ENCODE peak calls at places on chromosomes 16 and 17, in seven cellular contexts. One of them, this sample, is unnamed.
A peak's percentile ranks its signal among the peaks of the same experiment; 100 is the strongest.

GRCh38 chr16:70255584-70255983 is 3.8 kb upstream of the EXOSC6 start:
- DNase-seq in NCI-H1436: no peak
- DNase-seq in HEK293T: no peak
- DNase-seq in stimulated activated CD8-positive, alpha-beta memory T cell treated with anti-CD3 and anti-CD28 coated beads, Interleukin-4, amount 100 ng/mL, for 4 hours: no peak
- DNase-seq in stimulated activated CD4-positive, alpha-beta T cell treated with anti-CD3 and anti-CD28 coated beads, Interleukin-1b, Interleukin-23, amount 100 ng/mL, for 1 hour: no peak
- DNase-seq in amniotic stem cell: no peak
- DNase-seq in colonic mucosa: no peak
- DNase-seq in this sample: no peak

GRCh38 chr16:88073201-88073721 is 122.0 kb downstream of the BANP start:
- DNase-seq in NCI-H1436: no peak
- DNase-seq in HEK293T: no peak
- DNase-seq in stimulated activated CD8-positive, alpha-beta memory T cell treated with anti-CD3 and anti-CD28 coated beads, Interleukin-4, amount 100 ng/mL, for 4 hours: no peak
- DNase-seq in stimulated activated CD4-positive, alpha-beta T cell treated with anti-CD3 and anti-CD28 coated beads, Interleukin-1b, Interleukin-23, amount 100 ng/mL, for 1 hour: no peak
- DNase-seq in amniotic stem cell: no peak
- DNase-seq in colonic mucosa: no peak
- DNase-seq in this sample: no peak

GRCh38 chr17:33657181-33657580 is 364.1 kb upstream of the ASIC2 start:
- DNase-seq in NCI-H1436: no peak
- DNase-seq in HEK293T: no peak
- DNase-seq in stimulated activated CD8-positive, alpha-beta memory T cell treated with anti-CD3 and anti-CD28 coated beads, Interleukin-4, amount 100 ng/mL, for 4 hours: no peak
- DNase-seq in stimulated activated CD4-positive, alpha-beta T cell treated with anti-CD3 and anti-CD28 coated beads, Interleukin-1b, Interleukin-23, amount 100 ng/mL, for 1 hour: no peak
- DNase-seq in amniotic stem cell: no peak
- DNase-seq in colonic mucosa: no peak
- DNase-seq in this sample: no peak

GRCh38 chr16:49095539-49095938 is 186.1 kb downstream of the CBLN1 start:
- DNase-seq in NCI-H1436: no peak
- DNase-seq in HEK293T: no peak
- DNase-seq in stimulated activated CD8-positive, alpha-beta memory T cell treated with anti-CD3 and anti-CD28 coated beads, Interleukin-4, amount 100 ng/mL, for 4 hours: no peak
- DNase-seq in stimulated activated CD4-positive, alpha-beta T cell treated with anti-CD3 and anti-CD28 coated beads, Interleukin-1b, Interleukin-23, amount 100 ng/mL, for 1 hour: no peak
- DNase-seq in amniotic stem cell: no peak
- DNase-seq in colonic mucosa: no peak
- DNase-seq in this sample: no peak

GRCh38 chr17:32161506-32162365 is 19.4 kb downstream of the RHOT1 start:
- DNase-seq in NCI-H1436: no peak
- DNase-seq in HEK293T: no peak
- DNase-seq in stimulated activated CD8-positive, alpha-beta memory T cell treated with anti-CD3 and anti-CD28 coated beads, Interleukin-4, amount 100 ng/mL, for 4 hours: no peak
- DNase-seq in stimulated activated CD4-positive, alpha-beta T cell treated with anti-CD3 and anti-CD28 coated beads, Interleukin-1b, Interleukin-23, amount 100 ng/mL, for 1 hour: no peak
- DNase-seq in amniotic stem cell: peak; percentile 30
- DNase-seq in colonic mucosa: no peak
- DNase-seq in this sample: no peak

GRCh38 chr17:50893183-50893993 is 27.2 kb upstream of the TOB1 start:
- DNase-seq in NCI-H1436: no peak
- DNase-seq in HEK293T: no peak
- DNase-seq in stimulated activated CD8-positive, alpha-beta memory T cell treated with anti-CD3 and anti-CD28 coated beads, Interleukin-4, amount 100 ng/mL, for 4 hours: no peak
- DNase-seq in stimulated activated CD4-positive, alpha-beta T cell treated with anti-CD3 and anti-CD28 coated beads, Interleukin-1b, Interleukin-23, amount 100 ng/mL, for 1 hour: no peak
- DNase-seq in amniotic stem cell: no peak
- DNase-seq in colonic mucosa: no peak
- DNase-seq in this sample: no peak

GRCh38 chr16:10833271-10833670 is 14.7 kb upstream of the TVP23A start:
- DNase-seq in NCI-H1436: no peak
- DNase-seq in HEK293T: no peak
- DNase-seq in stimulated activated CD8-positive, alpha-beta memory T cell treated with anti-CD3 and anti-CD28 coated beads, Interleukin-4, amount 100 ng/mL, for 4 hours: no peak
- DNase-seq in stimulated activated CD4-positive, alpha-beta T cell treated with anti-CD3 and anti-CD28 coated beads, Interleukin-1b, Interleukin-23, amount 100 ng/mL, for 1 hour: no peak
- DNase-seq in amniotic stem cell: no peak
- DNase-seq in colonic mucosa: no peak
- DNase-seq in this sample: no peak

GRCh38 chr17:78623541-78623940 is 46.3 kb upstream of the DNAH17 start:
- DNase-seq in NCI-H1436: no peak
- DNase-seq in HEK293T: no peak
- DNase-seq in stimulated activated CD8-positive, alpha-beta memory T cell treated with anti-CD3 and anti-CD28 coated beads, Interleukin-4, amount 100 ng/mL, for 4 hours: no peak
- DNase-seq in stimulated activated CD4-positive, alpha-beta T cell treated with anti-CD3 and anti-CD28 coated beads, Interleukin-1b, Interleukin-23, amount 100 ng/mL, for 1 hour: no peak
- DNase-seq in amniotic stem cell: no peak
- DNase-seq in colonic mucosa: no peak
- DNase-seq in this sample: no peak

GRCh38 chr17:6498356-6498755 is 54.1 kb downstream of the PIMREG start:
- DNase-seq in NCI-H1436: no peak
- DNase-seq in HEK293T: no peak
- DNase-seq in stimulated activated CD8-positive, alpha-beta memory T cell treated with anti-CD3 and anti-CD28 coated beads, Interleukin-4, amount 100 ng/mL, for 4 hours: no peak
- DNase-seq in stimulated activated CD4-positive, alpha-beta T cell treated with anti-CD3 and anti-CD28 coated beads, Interleukin-1b, Interleukin-23, amount 100 ng/mL, for 1 hour: no peak
- DNase-seq in amniotic stem cell: no peak
- DNase-seq in colonic mucosa: no peak
- DNase-seq in this sample: no peak

GRCh38 chr16:86919531-86920305 is 341.4 kb downstream of the FOXL1 start:
- DNase-seq in NCI-H1436: no peak
- DNase-seq in HEK293T: peak; percentile 27
- DNase-seq in stimulated activated CD8-positive, alpha-beta memory T cell treated with anti-CD3 and anti-CD28 coated beads, Interleukin-4, amount 100 ng/mL, for 4 hours: no peak
- DNase-seq in stimulated activated CD4-positive, alpha-beta T cell treated with anti-CD3 and anti-CD28 coated beads, Interleukin-1b, Interleukin-23, amount 100 ng/mL, for 1 hour: no peak
- DNase-seq in amniotic stem cell: no peak
- DNase-seq in colonic mucosa: no peak
- DNase-seq in this sample: no peak

GRCh38 chr16:89687092-89687940 is 827 bp downstream of the CDK10 start:
- DNase-seq in NCI-H1436: no peak
- DNase-seq in HEK293T: no peak
- DNase-seq in stimulated activated CD8-positive, alpha-beta memory T cell treated with anti-CD3 and anti-CD28 coated beads, Interleukin-4, amount 100 ng/mL, for 4 hours: no peak
- DNase-seq in stimulated activated CD4-positive, alpha-beta T cell treated with anti-CD3 and anti-CD28 coated beads, Interleukin-1b, Interleukin-23, amount 100 ng/mL, for 1 hour: no peak
- DNase-seq in amniotic stem cell: no peak
- DNase-seq in colonic mucosa: peak; percentile 93
- DNase-seq in this sample: no peak

GRCh38 chr17:32445075-32445427 is 741 bp downstream of the PSMD11 start:
- DNase-seq in NCI-H1436: no peak
- DNase-seq in HEK293T: peak; percentile 13
- DNase-seq in stimulated activated CD8-positive, alpha-beta memory T cell treated with anti-CD3 and anti-CD28 coated beads, Interleukin-4, amount 100 ng/mL, for 4 hours: no peak
- DNase-seq in stimulated activated CD4-positive, alpha-beta T cell treated with anti-CD3 and anti-CD28 coated beads, Interleukin-1b, Interleukin-23, amount 100 ng/mL, for 1 hour: no peak
- DNase-seq in amniotic stem cell: no peak
- DNase-seq in colonic mucosa: peak; percentile 52
- DNase-seq in this sample: no peak

GRCh38 chr17:1331708-1332107 is 52.2 kb downstream of the TRARG1 start:
- DNase-seq in NCI-H1436: no peak
- DNase-seq in HEK293T: no peak
- DNase-seq in stimulated activated CD8-positive, alpha-beta memory T cell treated with anti-CD3 and anti-CD28 coated beads, Interleukin-4, amount 100 ng/mL, for 4 hours: no peak
- DNase-seq in stimulated activated CD4-positive, alpha-beta T cell treated with anti-CD3 and anti-CD28 coated beads, Interleukin-1b, Interleukin-23, amount 100 ng/mL, for 1 hour: no peak
- DNase-seq in amniotic stem cell: no peak
- DNase-seq in colonic mucosa: no peak
- DNase-seq in this sample: no peak

This sample was measured in GOT3.